ENCODE peak calls at places on chromosome 17, in six cellular contexts. One of them, this sample, is unnamed.
A peak's percentile ranks its signal among the peaks of the same experiment; 100 is the strongest.

GRCh38 chr17:67052720-67053437 is 8.5 kb downstream of the CACNG1 start:
- DNase-seq in GM12878: no peak
- DNase-seq in A549: no peak
- DNase-seq in cardiac muscle cell: no peak
- DNase-seq in fibroblast of pulmonary artery: no peak
- DNase-seq in CD8-positive, alpha-beta memory T cell: no peak
- DNase-seq in this sample: no peak

GRCh38 chr17:56290486-56291118 is 137.3 kb downstream of the ANKFN1 start:
- DNase-seq in GM12878: no peak
- DNase-seq in A549: no peak
- DNase-seq in cardiac muscle cell: no peak
- DNase-seq in fibroblast of pulmonary artery: no peak
- DNase-seq in CD8-positive, alpha-beta memory T cell: no peak
- DNase-seq in this sample: no peak

GRCh38 chr17:69232650-69233049 is 4.0 kb upstream of the ABCA10 start:
- DNase-seq in GM12878: no peak
- DNase-seq in A549: no peak
- DNase-seq in cardiac muscle cell: no peak
- DNase-seq in fibroblast of pulmonary artery: peak; percentile 8
- DNase-seq in CD8-positive, alpha-beta memory T cell: no peak
- DNase-seq in this sample: no peak

GRCh38 chr17:43531955-43532354 is 14.2 kb downstream of the ETV4 start:
- DNase-seq in GM12878: no peak
- DNase-seq in A549: no peak
- DNase-seq in cardiac muscle cell: no peak
- DNase-seq in fibroblast of pulmonary artery: no peak
- DNase-seq in CD8-positive, alpha-beta memory T cell: no peak
- DNase-seq in this sample: no peak

GRCh38 chr17:57045868-57046671 is 39.0 kb upstream of the AKAP1 start:
- DNase-seq in GM12878: no peak
- DNase-seq in A549: no peak
- DNase-seq in cardiac muscle cell: no peak
- DNase-seq in fibroblast of pulmonary artery: no peak
- DNase-seq in CD8-positive, alpha-beta memory T cell: no peak
- DNase-seq in this sample: peak; percentile 8

GRCh38 chr17:32903774-32904673 is 23.9 kb upstream of the TMEM98 start:
- DNase-seq in GM12878: no peak
- DNase-seq in A549: no peak
- DNase-seq in cardiac muscle cell: no peak
- DNase-seq in fibroblast of pulmonary artery: no peak
- DNase-seq in CD8-positive, alpha-beta memory T cell: no peak
- DNase-seq in this sample: no peak

GRCh38 chr17:30549864-30550511 is 72.8 kb downstream of the GOSR1 start:
- DNase-seq in GM12878: no peak
- DNase-seq in A549: no peak
- DNase-seq in cardiac muscle cell: no peak
- DNase-seq in fibroblast of pulmonary artery: no peak
- DNase-seq in CD8-positive, alpha-beta memory T cell: no peak
- DNase-seq in this sample: no peak

GRCh38 chr17:4782652-4783051 is 3.5 kb downstream of the VMO1 start:
- DNase-seq in GM12878: no peak
- DNase-seq in A549: no peak
- DNase-seq in cardiac muscle cell: no peak
- DNase-seq in fibroblast of pulmonary artery: no peak
- DNase-seq in CD8-positive, alpha-beta memory T cell: no peak
- DNase-seq in this sample: no peak

GRCh38 chr17:82889496-82890338 is 49.9 kb upstream of the ZNF750 start:
- DNase-seq in GM12878: no peak
- DNase-seq in A549: no peak
- DNase-seq in cardiac muscle cell: no peak
- DNase-seq in fibroblast of pulmonary artery: no peak
- DNase-seq in CD8-positive, alpha-beta memory T cell: no peak
- DNase-seq in this sample: no peak

GRCh38 chr17:59853168-59853918 is 39.4 kb downstream of the TUBD1 start:
- DNase-seq in GM12878: no peak
- DNase-seq in A549: peak; percentile 86
- DNase-seq in cardiac muscle cell: no peak
- DNase-seq in fibroblast of pulmonary artery: peak; percentile 92
- DNase-seq in CD8-positive, alpha-beta memory T cell: no peak
- DNase-seq in this sample: peak; percentile 49

GRCh38 chr17:72406501-72406900 is 285.7 kb downstream of the SOX9 start:
- DNase-seq in GM12878: no peak
- DNase-seq in A549: no peak
- DNase-seq in cardiac muscle cell: no peak
- DNase-seq in fibroblast of pulmonary artery: no peak
- DNase-seq in CD8-positive, alpha-beta memory T cell: no peak
- DNase-seq in this sample: no peak
- H3K4me3 ChIP-seq in GM12878: no peak overlapping the region
- H3K4me3 ChIP-seq in A549: no peak overlapping the region
- H3K4me3 ChIP-seq in cardiac muscle cell: no peak overlapping the region
- H3K4me3 ChIP-seq in fibroblast of pulmonary artery: no peak overlapping the region
- H3K4me3 ChIP-seq in CD8-positive, alpha-beta memory T cell: no peak overlapping the region
- H3K4me3 ChIP-seq in this sample: no peak overlapping the region

DNA sequence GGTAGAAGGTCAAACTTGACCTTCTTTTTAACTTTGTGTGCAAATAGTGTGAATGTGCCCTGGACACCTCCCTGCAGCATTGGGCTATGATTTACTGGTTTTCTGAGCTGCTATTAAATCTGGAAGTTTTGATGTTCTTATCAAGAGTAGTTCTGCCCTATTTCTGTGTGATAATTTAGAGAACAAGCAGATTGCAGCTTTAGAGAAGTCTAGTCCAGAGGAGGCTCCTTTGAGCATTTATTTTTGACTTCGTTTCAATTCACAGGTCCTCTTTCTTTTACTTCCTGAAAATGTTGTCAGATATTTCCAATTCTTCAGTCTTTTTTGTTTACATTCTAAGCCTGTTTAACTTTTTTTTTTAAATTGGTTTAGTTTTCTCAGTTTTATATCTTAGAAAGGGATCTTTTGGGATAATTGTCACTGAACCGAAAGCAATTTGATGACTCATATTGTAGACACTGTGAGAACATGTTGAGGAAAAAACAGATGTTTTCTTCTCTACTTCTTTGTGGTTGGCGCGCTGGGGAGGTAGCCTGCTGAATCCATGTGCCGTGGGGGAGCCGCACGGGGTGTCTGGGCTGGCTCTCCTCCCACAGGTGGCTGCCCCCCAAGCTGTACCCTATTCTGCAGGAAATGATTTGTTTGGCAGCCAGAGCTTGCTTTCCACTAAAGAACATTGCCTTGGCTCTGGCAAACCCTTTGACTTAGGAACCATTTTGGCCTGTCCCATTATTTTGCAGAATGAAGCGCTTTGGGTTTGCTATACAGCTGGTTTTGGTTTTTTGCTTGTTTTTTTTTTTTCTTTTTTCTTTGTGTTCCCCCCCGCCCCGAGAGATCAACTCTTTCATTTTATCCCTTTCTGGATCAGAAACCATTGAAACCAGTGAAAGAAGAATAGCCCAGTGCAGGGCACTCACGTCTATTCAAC is 53.4 kb downstream of the MFSD11 start:
- DNase-seq in GM12878: peak; percentile 33
- DNase-seq in A549: peak; percentile 41
- DNase-seq in cardiac muscle cell: no peak
- DNase-seq in fibroblast of pulmonary artery: peak; percentile 36
- DNase-seq in CD8-positive, alpha-beta memory T cell: peak; percentile 9
- DNase-seq in this sample: peak; percentile 50
- H3K4me3 ChIP-seq in GM12878: no peak overlapping the region
- H3K4me3 ChIP-seq in A549: no peak overlapping the region
- H3K4me3 ChIP-seq in cardiac muscle cell: no peak overlapping the region
- H3K4me3 ChIP-seq in fibroblast of pulmonary artery: peak overlapping the region; percentile 22
- H3K4me3 ChIP-seq in CD8-positive, alpha-beta memory T cell: no peak overlapping the region
- H3K4me3 ChIP-seq in this sample: peak overlapping the region; percentile 18

GRCh38 chr17:72616457-72616856 is 476.0 kb downstream of the SLC39A11 start:
- DNase-seq in GM12878: no peak
- DNase-seq in A549: no peak
- DNase-seq in cardiac muscle cell: no peak
- DNase-seq in fibroblast of pulmonary artery: no peak
- DNase-seq in CD8-positive, alpha-beta memory T cell: no peak
- DNase-seq in this sample: no peak

GRCh38 chr17:72614871-72615626 is 477.4 kb downstream of the SLC39A11 start:
- DNase-seq in GM12878: no peak
- DNase-seq in A549: peak; percentile 81
- DNase-seq in cardiac muscle cell: peak; percentile 15
- DNase-seq in fibroblast of pulmonary artery: peak; percentile 47
- DNase-seq in CD8-positive, alpha-beta memory T cell: no peak
- DNase-seq in this sample: no peak

GRCh38 chr17:72617557-72617956 is 474.9 kb downstream of the SLC39A11 start:
- DNase-seq in GM12878: no peak
- DNase-seq in A549: no peak
- DNase-seq in cardiac muscle cell: no peak
- DNase-seq in fibroblast of pulmonary artery: no peak
- DNase-seq in CD8-positive, alpha-beta memory T cell: no peak
- DNase-seq in this sample: no peak

GRCh38 chr17:72614476-72614870 is 478.0 kb downstream of the SLC39A11 start:
- DNase-seq in GM12878: no peak
- DNase-seq in A549: no peak
- DNase-seq in cardiac muscle cell: no peak
- DNase-seq in fibroblast of pulmonary artery: no peak
- DNase-seq in CD8-positive, alpha-beta memory T cell: no peak
- DNase-seq in this sample: no peak

DNA sequence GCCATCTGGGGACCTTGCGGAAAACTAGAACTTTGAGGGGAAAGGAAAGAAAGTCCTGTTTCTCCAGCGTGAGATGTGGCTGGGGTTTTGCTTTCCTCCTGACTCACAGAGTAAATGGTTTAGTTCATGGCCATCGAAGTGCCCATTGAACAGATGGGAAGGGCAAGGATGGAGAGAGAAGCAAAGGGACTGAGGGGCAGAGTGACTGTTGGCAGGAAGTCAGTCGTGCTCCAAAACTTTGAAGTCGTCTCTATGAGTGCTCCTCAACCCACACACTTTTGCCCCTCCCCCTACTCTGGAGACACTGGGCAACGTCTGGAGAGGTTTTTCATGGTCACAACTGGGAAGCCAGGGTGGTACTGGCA is 476.9 kb downstream of the SLC39A11 start:
- DNase-seq in GM12878: no peak
- DNase-seq in A549: no peak
- DNase-seq in cardiac muscle cell: no peak
- DNase-seq in fibroblast of pulmonary artery: no peak
- DNase-seq in CD8-positive, alpha-beta memory T cell: no peak
- DNase-seq in this sample: no peak
- H3K4me3 ChIP-seq in GM12878: no peak overlapping the region
- H3K4me3 ChIP-seq in A549: peak overlapping the region; percentile 28
- H3K4me3 ChIP-seq in cardiac muscle cell: no peak overlapping the region
- H3K4me3 ChIP-seq in fibroblast of pulmonary artery: no peak overlapping the region
- H3K4me3 ChIP-seq in CD8-positive, alpha-beta memory T cell: no peak overlapping the region
- H3K4me3 ChIP-seq in this sample: no peak overlapping the region

GRCh38 chr17:50950002-50950877 is 84.1 kb upstream of the TOB1 start:
- DNase-seq in GM12878: no peak
- DNase-seq in A549: peak; percentile 96
- DNase-seq in cardiac muscle cell: peak; percentile 72
- DNase-seq in fibroblast of pulmonary artery: peak; percentile 76
- DNase-seq in CD8-positive, alpha-beta memory T cell: peak; percentile 40
- DNase-seq in this sample: peak; percentile 76
- H3K4me3 ChIP-seq in GM12878: no peak overlapping the region
- H3K4me3 ChIP-seq in A549: peak overlapping the region; percentile 3
- H3K4me3 ChIP-seq in cardiac muscle cell: no peak overlapping the region
- H3K4me3 ChIP-seq in fibroblast of pulmonary artery: no peak overlapping the region
- H3K4me3 ChIP-seq in CD8-positive, alpha-beta memory T cell: no peak overlapping the region
- H3K4me3 ChIP-seq in this sample: peak overlapping the region; percentile 3

GRCh38 chr17:55264640-55265298 is at the start of gene HLF:
- DNase-seq in GM12878: no peak
- DNase-seq in A549: peak; percentile 77
- DNase-seq in cardiac muscle cell: peak; percentile 91
- DNase-seq in fibroblast of pulmonary artery: peak; percentile 59
- DNase-seq in CD8-positive, alpha-beta memory T cell: peak; percentile 53
- DNase-seq in this sample: peak; percentile 85

GRCh38 chr17:55265434-55266021 is 768 bp downstream of the HLF start:
- DNase-seq in GM12878: no peak
- DNase-seq in A549: no peak
- DNase-seq in cardiac muscle cell: no peak
- DNase-seq in fibroblast of pulmonary artery: no peak
- DNase-seq in CD8-positive, alpha-beta memory T cell: no peak
- DNase-seq in this sample: peak; percentile 19

GRCh38 chr17:55263565-55264272 is 1.0 kb upstream of the HLF start:
- DNase-seq in GM12878: no peak
- DNase-seq in A549: no peak
- DNase-seq in cardiac muscle cell: no peak
- DNase-seq in fibroblast of pulmonary artery: no peak
- DNase-seq in CD8-positive, alpha-beta memory T cell: no peak
- DNase-seq in this sample: no peak

GRCh38 chr17:55266051-55266957 is 1.5 kb downstream of the HLF start:
- DNase-seq in GM12878: no peak
- DNase-seq in A549: no peak
- DNase-seq in cardiac muscle cell: no peak
- DNase-seq in fibroblast of pulmonary artery: no peak
- DNase-seq in CD8-positive, alpha-beta memory T cell: no peak
- DNase-seq in this sample: no peak

DNA sequence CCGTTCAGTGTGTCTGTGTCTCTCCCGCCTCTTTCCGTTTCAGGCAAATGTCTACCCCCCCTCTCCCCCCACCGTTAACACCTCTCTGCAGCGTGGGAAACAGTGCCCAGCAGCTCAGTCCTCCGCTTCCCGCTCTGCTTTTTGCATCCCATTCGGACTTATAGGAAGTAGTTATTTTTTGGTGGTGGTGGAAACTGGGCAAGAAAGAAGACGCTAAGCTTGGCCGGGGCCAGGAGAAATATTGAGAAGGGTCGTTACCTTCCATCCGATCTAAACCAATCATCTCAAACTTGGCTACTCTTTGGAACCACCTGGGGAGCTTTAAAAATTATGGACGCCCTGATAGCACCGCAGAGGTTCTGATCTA is 504 bp upstream of the HLF start:
- DNase-seq in GM12878: no peak
- DNase-seq in A549: no peak
- DNase-seq in cardiac muscle cell: no peak
- DNase-seq in fibroblast of pulmonary artery: no peak
- DNase-seq in CD8-positive, alpha-beta memory T cell: no peak
- DNase-seq in this sample: no peak
- H3K4me3 ChIP-seq in GM12878: no peak overlapping the region
- H3K4me3 ChIP-seq in A549: peak overlapping the region; percentile 58
- H3K4me3 ChIP-seq in cardiac muscle cell: peak overlapping the region; percentile 50
- H3K4me3 ChIP-seq in fibroblast of pulmonary artery: no peak overlapping the region
- H3K4me3 ChIP-seq in CD8-positive, alpha-beta memory T cell: peak overlapping the region; percentile 5
- H3K4me3 ChIP-seq in this sample: peak overlapping the region; percentile 39

This sample was measured in BE2C.